ENCODE peak calls at places on chromosomes 5 and 9, in nine cellular contexts. D, R, G, J, N, P, Z, F and S are unnamed samples.

GRCh38 chr5:7274180-7274579 is 121.8 kb upstream of the ADCY2 start:
- DNase-seq in D (no peak), R (no peak), G (no peak), J (no peak), N (no peak), P (no peak), Z (no peak), F (no peak), S (no peak)

GRCh38 chr5:100464418-100464817 is 70.8 kb upstream of the FAM174A start:
- DNase-seq in D (peak), R (no peak), G (peak), J (no peak), N (no peak), P (no peak), Z (no peak), F (no peak), S (no peak)

GRCh38 chr9:129225815-129226214 is 47.8 kb upstream of the IER5L start:
- DNase-seq in D (peak), R (no peak), G (peak), J (peak), N (peak), P (peak), Z (no peak), F (peak), S (peak)

GRCh38 chr5:107966216-107966615 is 295.5 kb upstream of the EFNA5 start:
- DNase-seq in D (peak), R (no peak), G (no peak), J (no peak), N (no peak), P (no peak), Z (no peak), F (no peak), S (no peak)

GRCh38 chr5:150946351-150946905 is 41.6 kb upstream of the ZNF300 start:
- DNase-seq in D (no peak), R (no peak), G (no peak), J (peak), N (no peak), P (no peak), Z (no peak), F (no peak), S (peak)

GRCh38 chr9:5553211-5553610 is 42.9 kb downstream of the PDCD1LG2 start:
- DNase-seq in D (peak), R (no peak), G (no peak), J (no peak), N (no peak), P (no peak), Z (no peak), F (no peak), S (no peak)

GRCh38 chr5:64299805-64300204 is 134.2 kb downstream of the RNF180 start:
- DNase-seq in D (peak), R (no peak), G (no peak), J (no peak), N (no peak), P (no peak), Z (no peak), F (no peak), S (no peak)

GRCh38 chr5:149677721-149678120 is 52.4 kb upstream of the PPARGC1B start:
- DNase-seq in D (no peak), R (no peak), G (no peak), J (no peak), N (no peak), P (no peak), Z (no peak), F (no peak), S (peak)

GRCh38 chr9:134071149-134071548 is 3.3 kb upstream of the BRD3 start:
- DNase-seq in D (no peak), R (no peak), G (no peak), J (no peak), N (no peak), P (no peak), Z (no peak), F (peak), S (no peak)

GRCh38 chr9:98380065-98380681 is 124.7 kb upstream of the TBC1D2 start:
- DNase-seq in D (peak), R (no peak), G (peak), J (peak), N (no peak), P (no peak), Z (no peak), F (no peak), S (peak)

GRCh38 chr5:62603934-62604333 is 25.3 kb downstream of the LRRC70 start:
- DNase-seq in D (no peak), R (no peak), G (no peak), J (no peak), N (no peak), P (no peak), Z (no peak), F (no peak), S (no peak)

GRCh38 chr9:135255033-135255842 is 167.8 kb downstream of the OLFM1 start:
- DNase-seq in D (no peak), R (no peak), G (no peak), J (no peak), N (no peak), P (no peak), Z (no peak), F (no peak), S (no peak)

GRCh38 chr9:126607731-126608130 is 6.0 kb upstream of the LMX1B start:
- DNase-seq in D (no peak), R (no peak), G (peak), J (no peak), N (no peak), P (no peak), Z (no peak), F (no peak), S (no peak)

GRCh38 chr5:6158974-6159863 is 219.1 kb downstream of the MED10 start:
- DNase-seq in D (peak), R (no peak), G (no peak), J (no peak), N (no peak), P (no peak), Z (peak), F (no peak), S (no peak)

GRCh38 chr5:93603711-93604118 is 20.7 kb downstream of the NR2F1 start:
- DNase-seq in D (no peak), R (no peak), G (no peak), J (no peak), N (no peak), P (no peak), Z (no peak), F (no peak), S (no peak)

GRCh38 chr5:171129308-171129707 is 179.7 kb upstream of the TLX3 start:
- DNase-seq in D (no peak), R (no peak), G (no peak), J (no peak), N (no peak), P (no peak), Z (no peak), F (no peak), S (no peak)

GRCh38 chr5:15234366-15234765 is 265.6 kb upstream of the FBXL7 start:
- DNase-seq in D (no peak), R (no peak), G (peak), J (no peak), N (no peak), P (no peak), Z (no peak), F (no peak), S (no peak)